ENCODE peak calls at places on chromosomes 13 and 19, in nine cellular contexts. E is SK-N-SH, Y is lower leg skin, G is mucosa of descending colon, L is bronchial epithelial cell, V is osteocyte, R is A549, S is nephron progenitor cell, Q is H1. F is an unnamed sample.

GRCh38 chr19:9039728-9040127 is 29.5 kb upstream of the MUC16 start:
- DNase-seq in S (no peak), R (no peak), V (no peak), G (no peak), Y (no peak), E (no peak), Q (no peak), L (peak), F (no peak)

GRCh38 chr13:27005556-27005955 is 166.1 kb downstream of the USP12 start:
- DNase-seq in Y (no peak), V (no peak), E (no peak), S (no peak), L (no peak), Q (no peak), R (no peak), G (no peak), F (no peak)

GRCh38 chr19:50794074-50794777 is 4.0 kb downstream of the ACP4 start:
- DNase-seq in Y (no peak), R (peak), L (no peak), G (peak), Q (peak), E (peak), S (no peak), V (no peak), F (no peak)

GRCh38 chr19:3808420-3809143 is 22.4 kb upstream of the MATK start:
- DNase-seq in Q (no peak), S (no peak), G (no peak), R (no peak), Y (no peak), E (no peak), L (no peak), V (no peak), F (no peak)

GRCh38 chr19:55226273-55226672 is 2.3 kb downstream of the TMEM86B start:
- DNase-seq in Y (no peak), L (no peak), R (no peak), Q (no peak), S (no peak), V (no peak), E (no peak), G (no peak), F (no peak)

GRCh38 chr13:49540552-49540951 is 44.8 kb downstream of the PHF11 start:
- DNase-seq in V (no peak), L (no peak), Q (no peak), E (no peak), R (no peak), S (no peak), Y (no peak), G (no peak), F (no peak)

GRCh38 chr13:44068737-44069136 is 189.0 kb downstream of the LACC1 start:
- DNase-seq in Q (no peak), G (no peak), Y (no peak), V (no peak), R (peak), S (no peak), L (peak), E (no peak), F (no peak)

GRCh38 chr19:15014579-15014978 is 34.7 kb upstream of the CASP14 start:
- DNase-seq in Q (no peak), G (no peak), S (peak), V (no peak), E (no peak), R (no peak), Y (no peak), L (no peak), F (no peak)

GRCh38 chr13:44471686-44472085 is 98.1 kb downstream of the SERP2 start:
- DNase-seq in Y (no peak), G (no peak), Q (no peak), L (peak), R (peak), E (no peak), S (no peak), V (no peak), F (no peak)

GRCh38 chr13:71871844-71872243 is 4.8 kb upstream of the DACH1 start:
- DNase-seq in Q (no peak), E (no peak), L (no peak), R (no peak), S (no peak), V (no peak), Y (no peak), G (no peak), F (no peak)

GRCh38 chr19:28607066-28607583 is 605.8 kb downstream of the UQCRFS1 start:
- DNase-seq in G (no peak), S (no peak), E (no peak), Q (no peak), R (no peak), Y (no peak), L (no peak), V (no peak), F (no peak)

GRCh38 chr19:50712833-50713232 is 6.8 kb downstream of the SHANK1 start:
- DNase-seq in G (no peak), Q (no peak), Y (no peak), E (no peak), V (no peak), L (no peak), S (no peak), R (no peak), F (no peak)

GRCh38 chr19:15820646-15821045 is 5.2 kb upstream of the OR10H1 start:
- DNase-seq in V (no peak), L (no peak), S (no peak), Y (no peak), Q (no peak), G (no peak), R (no peak), E (no peak), F (no peak)

GRCh38 chr19:13784731-13785452 is 10.4 kb upstream of the ZSWIM4 start:
- DNase-seq in R (peak), Q (peak), V (peak), G (peak), S (peak), L (peak), Y (peak), E (peak), F (no peak)
- TF ChIP-seq CTCF in R (peak), Q (peak), V (peak), G (peak), S (peak), L (peak), Y (no peak), E (peak), F (no peak)

GRCh38 chr19:6110360-6110977 is at the start of gene RFX2:
- DNase-seq in S (peak), L (peak), E (peak), Q (peak), Y (peak), G (peak), V (peak), R (peak), F (peak)
- TF ChIP-seq CTCF in S (no peak), L (no peak), E (no peak), Q (no peak), Y (no peak), G (peak), V (no peak), R (no peak), F (no peak)

GRCh38 chr13:33016414-33017409 is at the start of gene KL:
- DNase-seq in G (peak), Y (peak), L (no peak), E (peak), R (peak), V (no peak), Q (peak), S (peak), F (no peak)
- TF ChIP-seq CTCF in G (no peak), Y (no peak), L (no peak), E (no peak), R (no peak), V (no peak), Q (no peak), S (no peak), F (no peak)

DNA sequence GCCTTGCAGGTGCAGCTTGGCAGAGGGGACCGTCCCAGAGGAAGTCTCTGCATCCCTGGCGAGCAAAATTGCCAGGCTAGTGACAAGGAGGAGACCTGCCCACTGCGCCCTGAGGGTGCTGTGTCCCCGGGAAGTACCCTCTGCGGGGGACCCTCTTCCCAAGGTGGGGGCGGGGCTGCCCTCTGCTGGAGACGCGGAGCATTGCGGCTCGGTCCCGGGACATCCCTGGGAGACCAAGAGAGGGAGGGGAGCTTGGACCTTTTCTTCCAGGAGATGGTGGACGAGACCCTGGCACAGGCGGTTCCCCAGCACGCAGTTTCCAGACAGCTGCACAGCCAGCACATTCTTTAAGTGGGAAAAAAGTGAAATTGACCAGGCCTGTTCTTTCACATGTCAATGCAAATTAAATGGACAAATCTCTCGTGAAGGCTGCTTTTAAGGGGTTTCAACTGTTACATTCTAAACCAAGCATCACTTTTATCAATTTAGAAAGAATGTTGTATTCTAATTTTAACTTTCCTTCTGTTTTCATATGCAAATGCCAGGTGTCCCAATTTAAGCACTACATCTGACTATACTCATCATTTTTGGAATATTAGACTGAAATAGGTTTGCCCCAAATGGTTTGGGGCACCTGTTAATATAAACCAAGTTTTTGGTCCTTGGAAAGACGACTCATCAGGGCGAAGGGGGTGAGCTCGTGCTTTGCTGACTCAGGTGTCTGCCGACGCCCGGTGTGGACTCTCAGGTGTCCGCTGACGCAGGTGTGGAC is 60.7 kb downstream of the MCF2L start:
- DNase-seq in S (peak), E (peak), L (no peak), V (no peak), G (peak), R (peak), Q (peak), Y (no peak), F (peak)
- TF ChIP-seq CTCF in S (peak), E (peak), L (peak), V (peak), G (peak), R (peak), Q (no peak), Y (no peak), F (peak)

GRCh38 chr19:39845172-39845571 is 1.0 kb downstream of the FBL start:
- DNase-seq in R (peak), Y (no peak), V (no peak), L (no peak), G (no peak), E (no peak), Q (no peak), S (no peak), F (no peak)

GRCh38 chr19:39845621-39846175 is 481 bp downstream of the FBL start:
- DNase-seq in G (peak), Y (no peak), Q (no peak), L (no peak), S (peak), V (no peak), R (no peak), E (peak), F (no peak)

GRCh38 chr19:39846176-39846677 is at the start of gene FBL:
- DNase-seq in G (peak), V (peak), S (peak), E (peak), L (peak), R (peak), Y (peak), Q (peak), F (peak)

GRCh38 chr19:39842693-39843435 is 3.3 kb downstream of the FBL start:
- DNase-seq in V (no peak), S (no peak), L (no peak), G (no peak), Y (no peak), R (no peak), E (no peak), Q (no peak), F (no peak)

GRCh38 chr19:39843919-39844793 is 2.0 kb downstream of the FBL start:
- DNase-seq in R (peak), V (no peak), S (no peak), E (peak), Y (no peak), L (peak), Q (no peak), G (no peak), F (no peak)
- TF ChIP-seq CTCF in R (peak), V (peak), S (peak), E (peak), Y (no peak), L (peak), Q (no peak), G (no peak), F (peak)

GRCh38 chr19:46840157-46840942 is 10.3 kb downstream of the AP2S1 start:
- DNase-seq in S (peak), G (peak), Q (peak), V (no peak), E (peak), R (peak), Y (no peak), L (peak), F (peak)
- TF ChIP-seq CTCF in S (peak), G (peak), Q (peak), V (peak), E (peak), R (peak), Y (no peak), L (peak), F (peak)

GRCh38 chr19:20278342-20278741 is 111.3 kb downstream of the ZNF486 start:
- DNase-seq in S (peak), Y (no peak), E (no peak), R (no peak), V (no peak), L (no peak), Q (no peak), G (no peak), F (no peak)
- TF ChIP-seq CTCF in S (peak), Y (no peak), E (no peak), R (no peak), V (peak), L (no peak), Q (no peak), G (no peak), F (peak)

F was measured in mesothelial cell of epicardium.